ENCODE peak calls at places on chromosomes 13 and 19, in eight cellular contexts. H is sigmoid colon; A is upper lobe of left lung; M is K562; K is epithelial cell of esophagus; F is cardiac fibroblast; Y is CD8-positive, alpha-beta T cell; E is HCT116. L is an unnamed sample.

GRCh38 chr19:28868836-28869235 is 344.1 kb downstream of the UQCRFS1 start:
- DNase-seq in H (no peak), Y (no peak), K (no peak), A (no peak), F (no peak), E (no peak), M (no peak), L (no peak)

GRCh38 chr13:50208826-50209335 is 193.6 kb downstream of the KCNRG start:
- DNase-seq in K (peak; percentile 45), A (peak; percentile 77), Y (no peak), F (peak; percentile 91), M (peak; percentile 53), H (peak; percentile 72), E (no peak), L (peak; percentile 93)

GRCh38 chr19:45569619-45570421 is 14.8 kb downstream of the OPA3 start:
- DNase-seq in E (peak; percentile 24), M (peak; percentile 66), F (peak; percentile 58), K (peak; percentile 54), H (no peak), A (peak; percentile 72), Y (peak; percentile 59), L (peak; percentile 46)

GRCh38 chr13:48994731-48995130 is 19.0 kb downstream of the FNDC3A start:
- DNase-seq in A (no peak), Y (no peak), K (peak; percentile 46), H (no peak), M (no peak), F (peak; percentile 77), E (no peak), L (peak; percentile 61)

GRCh38 chr13:32624441-32624840 is 38.2 kb downstream of the PDS5B start:
- DNase-seq in F (peak; percentile 31), H (no peak), A (no peak), Y (no peak), E (no peak), M (no peak), K (no peak), L (peak; percentile 12)

GRCh38 chr13:101455863-101456262 is 3.4 kb downstream of the ITGBL1 start:
- DNase-seq in M (no peak), H (no peak), F (peak; percentile 96), Y (no peak), E (no peak), A (no peak), K (peak; percentile 89), L (peak; percentile 89)

GRCh38 chr19:51101171-51101865 is 6.9 kb downstream of the CTU1 start:
- DNase-seq in M (no peak), A (no peak), F (peak; percentile 20), Y (no peak), K (no peak), E (no peak), H (no peak), L (no peak)

GRCh38 chr19:51664997-51665396 is 18.4 kb upstream of the SIGLEC14 start:
- DNase-seq in Y (no peak), M (no peak), K (peak; percentile 11), F (peak; percentile 41), A (no peak), H (no peak), E (no peak), L (no peak)

GRCh38 chr13:50679321-50679720 is 164.2 kb downstream of the DLEU7 start:
- DNase-seq in E (no peak), F (peak; percentile 74), Y (no peak), A (no peak), K (no peak), H (no peak), M (no peak), L (peak; percentile 54)

GRCh38 chr19:17755977-17756670 is 4.8 kb downstream of the FCHO1 start:
- DNase-seq in E (no peak), F (peak; percentile 47), H (no peak), A (no peak), K (peak; percentile 37), M (peak; percentile 63), Y (peak; percentile 47), L (peak; percentile 56)

GRCh38 chr19:44684892-44685847 is 13.8 kb upstream of the CEACAM16 start:
- DNase-seq in E (peak; percentile 95), Y (no peak), F (peak; percentile 90), K (peak; percentile 74), H (no peak), A (peak; percentile 82), M (peak; percentile 26), L (peak; percentile 94)

GRCh38 chr13:105702441-105702840 is 833.0 kb downstream of the EFNB2 start:
- DNase-seq in F (no peak), K (no peak), A (no peak), H (no peak), Y (no peak), M (no peak), E (no peak), L (no peak)

GRCh38 chr13:43245374-43245964 is 222.1 kb downstream of the DNAJC15 start:
- DNase-seq in M (no peak), E (no peak), K (peak; percentile 76), F (peak; percentile 91), A (no peak), H (no peak), Y (no peak), L (peak; percentile 74)

GRCh38 chr19:46722421-46723022 is 5.6 kb upstream of the PRKD2 start:
- DNase-seq in H (no peak), E (no peak), F (no peak), Y (no peak), A (no peak), M (no peak), K (no peak), L (no peak)

GRCh38 chr19:46719629-46720515 is 3.0 kb upstream of the PRKD2 start:
- DNase-seq in F (no peak), H (peak; percentile 67), K (no peak), A (no peak), E (no peak), M (no peak), Y (no peak), L (no peak)

GRCh38 chr19:46722004-46722380 is 5.1 kb upstream of the PRKD2 start:
- DNase-seq in F (no peak), A (no peak), Y (no peak), M (no peak), H (peak; percentile 58), E (no peak), K (peak; percentile 41), L (no peak)

GRCh38 chr19:46720516-46721239 is 3.8 kb upstream of the PRKD2 start:
- DNase-seq in A (no peak), H (peak; percentile 63), E (no peak), F (no peak), K (no peak), M (no peak), Y (no peak), L (no peak)

GRCh38 chr19:46721269-46722003 is 4.5 kb upstream of the PRKD2 start:
- DNase-seq in M (peak; percentile 59), E (no peak), F (no peak), Y (no peak), H (no peak), A (no peak), K (no peak), L (no peak)
- TF ChIP-seq CTCF in M (peak; percentile 53), E (peak; percentile 35), F (peak; percentile 1), Y (no peak), H (no peak), A (no peak), K (no peak), L (no peak)

GRCh38 chr19:35510626-35510964 is 2.9 kb downstream of the DMKN start:
- DNase-seq in K (no peak), F (no peak), E (no peak), A (no peak), H (no peak), Y (no peak), M (no peak), L (no peak)
- H3K4me3 ChIP-seq in K (peak overlapping the region; percentile 64), F (no peak overlapping the region), E (peak overlapping the region; percentile 66), A (peak overlapping the region; percentile 45), H (no peak overlapping the region), Y (peak overlapping the region; percentile 59), M (no peak overlapping the region), L (no peak overlapping the region)

GRCh38 chr19:12770922-12771321 is 4.4 kb downstream of the HOOK2 start:
- DNase-seq in H (no peak), M (no peak), Y (no peak), K (no peak), A (no peak), F (no peak), E (no peak), L (no peak)

GRCh38 chr19:12777217-12778019 is 2.1 kb upstream of the HOOK2 start:
- DNase-seq in Y (peak; percentile 80), E (no peak), M (peak; percentile 72), F (peak; percentile 80), A (peak; percentile 87), H (peak; percentile 90), K (peak; percentile 75), L (peak; percentile 80)

GRCh38 chr19:12772323-12772722 is 3.0 kb downstream of the HOOK2 start:
- DNase-seq in F (no peak), A (no peak), M (no peak), Y (no peak), K (no peak), E (no peak), H (no peak), L (no peak)

GRCh38 chr19:12774588-12775555 is at the start of gene HOOK2:
- DNase-seq in H (peak; percentile 86), M (peak; percentile 71), Y (peak; percentile 37), E (peak; percentile 95), F (no peak), K (peak; percentile 96), A (peak; percentile 99), L (no peak)

GRCh38 chr19:12773571-12773970 is 1.8 kb downstream of the HOOK2 start:
- DNase-seq in A (no peak), F (peak; percentile 47), Y (no peak), E (no peak), M (no peak), K (peak; percentile 42), H (no peak), L (peak; percentile 40)
- TF ChIP-seq CTCF in A (no peak), F (peak; percentile 41), Y (no peak), E (peak; percentile 22), M (peak; percentile 25), K (peak; percentile 45), H (no peak), L (peak; percentile 42)

DNA sequence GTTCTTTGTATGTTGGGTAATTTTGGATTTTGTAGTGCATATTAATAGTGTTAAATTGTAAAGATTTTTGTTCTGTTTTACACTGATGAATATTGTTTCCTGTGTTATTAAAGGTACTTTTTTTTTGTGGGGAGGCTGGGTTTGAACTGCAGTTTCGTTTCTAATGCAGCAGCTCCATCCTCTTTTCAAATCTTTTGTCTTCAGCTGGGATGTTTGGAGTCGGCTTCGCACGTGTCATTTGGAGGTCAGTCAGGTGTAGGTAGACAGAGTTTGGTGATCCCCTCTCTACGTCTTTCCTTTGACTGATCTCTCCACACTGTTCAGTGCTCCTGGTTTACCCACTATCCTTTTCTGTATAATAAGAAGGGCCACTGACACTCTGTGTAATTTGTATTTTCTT is 30.3 kb downstream of the TDRD3 start:
- DNase-seq in M (no peak), K (no peak), E (no peak), Y (no peak), A (no peak), H (no peak), F (no peak), L (no peak)
- H3K4me3 ChIP-seq in M (no peak overlapping the region), K (no peak overlapping the region), E (no peak overlapping the region), Y (no peak overlapping the region), A (no peak overlapping the region), H (no peak overlapping the region), F (no peak overlapping the region), L (no peak overlapping the region)

L was measured in fibroblast of pulmonary artery.